ENCODE peak calls at places on chromosome 3, in five cellular contexts. J is AG04450, T is sigmoid colon, W is activated T-cell treated with anti-CD3 and anti-CD28 coated beads for 48 hours, D is fibroblast of the conjunctiva. F is an unnamed sample.

GRCh38 chr3:108342829-108343478 is 46.6 kb downstream of the HHLA2 start:
- DNase-seq in J (no peak), W (no peak), T (no peak), D (no peak), F (no peak)

GRCh38 chr3:131591394-131591990 is 88.7 kb upstream of the MRPL3 start:
- DNase-seq in T (no peak), J (no peak), D (peak), W (no peak), F (no peak)

GRCh38 chr3:134300520-134300919 is 49.9 kb upstream of the RYK start:
- DNase-seq in J (no peak), W (no peak), D (no peak), T (no peak), F (no peak)

GRCh38 chr3:146709969-146710368 is 104.8 kb upstream of the PLSCR5 start:
- DNase-seq in T (no peak), J (no peak), D (no peak), W (no peak), F (no peak)

GRCh38 chr3:94472511-94472910 is 409.6 kb downstream of the NSUN3 start:
- DNase-seq in J (no peak), T (no peak), D (no peak), W (no peak), F (no peak)

GRCh38 chr3:48459331-48459730 is 12.8 kb downstream of the ATRIP start:
- DNase-seq in D (no peak), W (no peak), J (no peak), T (no peak), F (no peak)

GRCh38 chr3:43856761-43857160 is 166.0 kb downstream of the ABHD5 start:
- DNase-seq in T (no peak), J (no peak), D (no peak), W (no peak), F (no peak)

GRCh38 chr3:161893972-161894371 is 397.4 kb downstream of the OTOL1 start:
- DNase-seq in T (no peak), W (no peak), J (peak), D (peak), F (no peak)

GRCh38 chr3:50251220-50251619 is 15.2 kb downstream of the GNAI2 start:
- DNase-seq in J (no peak), D (peak), W (peak), T (no peak), F (no peak)

GRCh38 chr3:133441867-133442270 is 42.0 kb downstream of the BFSP2 start:
- DNase-seq in D (no peak), W (no peak), J (no peak), T (no peak), F (no peak)

GRCh38 chr3:78993375-78993774 is 774.4 kb downstream of the ROBO1 start:
- DNase-seq in J (no peak), T (no peak), W (no peak), D (no peak), F (no peak)

GRCh38 chr3:113054552-113054951 is 63.8 kb downstream of the GTPBP8 start:
- DNase-seq in J (peak), D (peak), W (no peak), T (no peak), F (no peak)

GRCh38 chr3:105094588-105094987 is 272.1 kb upstream of the ALCAM start:
- DNase-seq in T (no peak), W (no peak), D (no peak), J (no peak), F (no peak)

GRCh38 chr3:74447221-74447620 is 167.2 kb downstream of the CNTN3 start:
- DNase-seq in J (no peak), W (no peak), T (no peak), D (no peak), F (no peak)

GRCh38 chr3:149752788-149753136 is 473 bp upstream of the COMMD2 start:
- DNase-seq in D (no peak), J (no peak), T (no peak), W (no peak), F (no peak)

GRCh38 chr3:104896624-104897023 is 470.1 kb upstream of the ALCAM start:
- DNase-seq in T (no peak), J (no peak), D (no peak), W (no peak), F (no peak)

GRCh38 chr3:17091895-17092294 is 207.1 kb downstream of the PLCL2 start:
- DNase-seq in W (no peak), T (no peak), J (no peak), D (no peak), F (no peak)

GRCh38 chr3:107543666-107544065 is 20.9 kb downstream of the BBX start:
- DNase-seq in J (no peak), W (no peak), D (no peak), T (no peak), F (no peak)

GRCh38 chr3:134606033-134607025 is 44.5 kb downstream of the KY start:
- DNase-seq in W (no peak), T (no peak), D (no peak), J (no peak), F (no peak)

GRCh38 chr3:10627884-10628572 is 122.6 kb upstream of the ATP2B2 start:
- DNase-seq in T (no peak), D (no peak), W (no peak), J (no peak), F (no peak)

GRCh38 chr3:72597043-72597442 is 251.2 kb downstream of the SHQ1 start:
- DNase-seq in W (no peak), J (no peak), D (no peak), T (no peak), F (no peak)

GRCh38 chr3:100245932-100246331 is 14.9 kb upstream of the TBC1D23 start:
- DNase-seq in J (no peak), W (peak), D (no peak), T (no peak), F (no peak)

GRCh38 chr3:119627461-119627860 is 29.8 kb downstream of the PLA1A start:
- DNase-seq in W (no peak), J (no peak), D (no peak), T (no peak), F (no peak)

GRCh38 chr3:197362086-197362485 is 63.7 kb upstream of the DLG1 start:
- DNase-seq in J (no peak), D (no peak), W (no peak), T (peak), F (no peak)

GRCh38 chr3:134526319-134526718 is 40.5 kb downstream of the CEP63 start:
- DNase-seq in T (no peak), D (no peak), J (no peak), W (no peak), F (no peak)

GRCh38 chr3:144499346-144499745 is 527.7 kb downstream of the DIPK2A start:
- DNase-seq in W (no peak), T (no peak), D (no peak), J (no peak), F (no peak)

GRCh38 chr3:89113887-89114840 is 6.7 kb downstream of the EPHA3 start:
- DNase-seq in D (peak), T (peak), J (no peak), W (peak), F (no peak)

GRCh38 chr3:11507719-11508118 is 136.0 kb downstream of the VGLL4 start:
- DNase-seq in J (no peak), W (no peak), D (no peak), T (no peak), F (no peak)

GRCh38 chr3:150414989-150415388 is 6.9 kb downstream of the TSC22D2 start:
- DNase-seq in D (no peak), W (no peak), T (no peak), J (no peak), F (no peak)

GRCh38 chr3:122299872-122300460 is 25.1 kb upstream of the CSTA start:
- DNase-seq in J (no peak), W (peak), D (no peak), T (no peak), F (no peak)

F was measured in activated T-helper 1 cell treated with anti-CD3 and anti-CD28 coated beads, Interleukin-2, amount 50 U/mL, for 16 hours.